ENCODE peak calls at places on chromosomes 6 and 20, in five cellular contexts. P is astrocyte of the spinal cord, G is heart right ventricle, M is cardiac fibroblast, L is psoas muscle. B is an unnamed sample.

GRCh38 chr6:56524891-56525703 is 117.6 kb downstream of the DST start:
- DNase-seq in L (no peak), M (peak), G (no peak), P (peak), B (no peak)

GRCh38 chr6:105138141-105138540 is 41.7 kb downstream of the POPDC3 start:
- DNase-seq in P (no peak), G (no peak), M (no peak), L (no peak), B (no peak)

GRCh38 chr6:34056301-34056700 is 89.6 kb downstream of the GRM4 start:
- DNase-seq in L (peak), P (peak), G (peak), M (peak), B (peak)

GRCh38 chr20:41185013-41185757 is 47.8 kb downstream of the PLCG1 start:
- DNase-seq in G (no peak), P (no peak), M (no peak), L (peak), B (peak)

GRCh38 chr20:34083137-34083536 is 28.9 kb downstream of the EIF2S2 start:
- DNase-seq in G (peak), L (peak), M (peak), P (peak), B (peak)

GRCh38 chr6:145761584-145761983 is 26.3 kb upstream of the EPM2A start:
- DNase-seq in P (no peak), G (no peak), L (no peak), M (no peak), B (no peak)

GRCh38 chr6:25659633-25660368 is 7.8 kb downstream of the SCGN start:
- DNase-seq in P (no peak), M (no peak), G (no peak), L (no peak), B (no peak)

GRCh38 chr6:46220351-46221220 is 49.8 kb upstream of the ENPP5 start:
- DNase-seq in P (no peak), M (peak), G (no peak), L (no peak), B (no peak)

GRCh38 chr6:67219336-67219735 is 1415.7 kb upstream of the ADGRB3 start:
- DNase-seq in P (peak), G (no peak), L (no peak), M (no peak), B (no peak)

GRCh38 chr20:35000311-35000921 is 44.7 kb downstream of the MYH7B start:
- DNase-seq in L (peak), M (no peak), P (no peak), G (no peak), B (no peak)

DNA sequence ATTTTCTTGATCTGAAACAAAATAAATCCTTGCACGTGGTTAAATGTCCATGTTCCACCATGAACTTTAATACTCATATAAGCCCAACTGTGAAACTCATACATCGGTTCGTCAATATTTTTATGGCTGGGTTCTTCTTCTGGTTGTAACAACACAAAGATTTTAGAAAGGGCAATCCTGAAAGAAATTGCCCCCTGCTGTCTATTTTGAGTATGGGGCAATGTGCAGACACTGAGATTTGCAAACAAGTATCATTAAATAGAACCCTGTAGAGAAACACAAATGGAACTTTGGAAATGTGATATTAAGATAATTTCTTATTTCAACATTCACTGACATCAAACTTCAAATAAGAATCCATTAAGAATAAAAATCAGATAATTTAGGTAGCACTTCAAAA is 80.2 kb upstream of the PHACTR1 start:
- DNase-seq in L (no peak), M (no peak), P (no peak), G (no peak), B (no peak)
- TF ChIP-seq CTCF in L (no peak), M (peak), P (peak), G (no peak), B (no peak)

DNA sequence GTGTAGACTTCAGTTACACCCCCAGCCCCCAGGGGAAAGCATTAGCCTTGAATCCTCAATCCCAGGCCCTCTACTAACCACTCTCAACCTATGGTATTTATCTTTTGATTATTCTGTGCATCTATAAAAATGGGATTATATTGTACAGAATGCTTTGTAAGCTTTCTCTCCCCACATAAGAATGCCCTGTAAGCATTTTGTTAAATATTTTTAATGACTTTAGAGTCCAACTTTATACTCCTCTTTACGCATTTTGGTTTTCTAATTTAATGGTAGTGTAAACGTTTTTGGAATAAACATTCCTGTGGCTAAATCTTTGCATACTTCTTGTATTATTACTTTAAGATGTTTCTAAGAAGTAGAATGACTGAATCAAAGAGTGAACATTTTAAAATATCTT is 35.4 kb downstream of the FBXO9 start:
- DNase-seq in M (no peak), P (no peak), G (no peak), L (no peak), B (no peak)
- TF ChIP-seq CTCF in M (no peak), P (no peak), G (no peak), L (no peak), B (no peak)

GRCh38 chr6:122184260-122184934 is 215.1 kb upstream of the HSF2 start:
- DNase-seq in M (peak), L (no peak), P (peak), G (no peak), B (no peak)
- TF ChIP-seq CTCF in M (peak), L (peak), P (peak), G (peak), B (peak)

GRCh38 chr6:109718991-109719390 is 27.9 kb downstream of the FIG4 start:
- DNase-seq in L (no peak), M (peak), P (no peak), G (no peak), B (no peak)
- TF ChIP-seq CTCF in L (no peak), M (no peak), P (no peak), G (no peak), B (no peak)

DNA sequence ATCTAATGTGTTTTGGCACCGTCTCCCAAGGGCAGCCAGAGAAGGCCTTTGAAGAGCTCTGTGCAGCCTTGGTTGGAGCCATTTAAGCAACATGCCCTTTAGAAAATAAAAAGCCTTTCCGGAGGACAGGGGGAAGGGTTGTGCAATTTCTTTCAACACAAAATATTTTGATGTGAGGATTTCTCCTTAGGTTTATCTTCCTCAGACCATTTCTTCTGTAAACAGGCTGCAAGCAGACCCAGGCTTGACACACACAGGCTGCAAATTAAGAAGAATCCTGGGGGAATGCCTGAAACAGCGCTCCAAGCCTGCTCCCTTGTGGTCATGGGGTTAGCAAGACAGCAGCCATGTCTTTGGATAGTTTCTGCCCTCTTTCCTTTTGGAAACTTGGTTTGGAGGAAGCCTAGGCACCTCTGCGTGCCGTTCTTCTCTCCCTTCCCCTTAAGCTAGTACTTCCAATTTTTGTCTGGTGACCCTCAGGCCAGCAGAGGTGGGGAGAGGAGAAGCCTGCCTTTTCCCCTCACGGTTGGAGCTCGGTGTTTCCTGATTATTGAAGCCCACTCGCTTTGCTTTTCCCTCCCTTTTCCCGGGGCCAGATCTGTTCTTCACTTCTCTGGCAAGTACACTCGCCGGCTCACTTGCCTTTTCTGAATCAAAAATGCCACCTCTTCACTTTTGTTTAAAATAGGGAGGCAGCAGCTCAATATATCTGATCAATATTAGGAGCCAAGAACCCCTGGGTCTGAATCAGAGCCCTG is 39.6 kb upstream of the NOX3 start:
- DNase-seq in G (peak), P (peak), M (peak), L (peak), B (peak)
- TF ChIP-seq CTCF in G (no peak), P (peak), M (peak), L (peak), B (no peak)

B was measured in tibial nerve.